ENCODE peak calls at places on chromosomes 16 and 17, in four cellular contexts. B is T1000, I is pulmonary artery endothelial cell, O is substantia nigra. J is an unnamed sample.

GRCh38 chr17:50272246-50272645 is 2.0 kb upstream of the TMEM92 start:
- DNase-seq in O (no peak), B (no peak), I (no peak), J (no peak)

GRCh38 chr16:88770459-88771293 is 14.3 kb downstream of the PIEZO1 start:
- DNase-seq in B (peak), I (no peak), O (no peak), J (no peak)

GRCh38 chr17:78839173-78839761 is 1.3 kb downstream of the USP36 start:
- DNase-seq in I (no peak), B (no peak), O (no peak), J (no peak)

GRCh38 chr17:40025559-40025958 is 10.3 kb downstream of the CSF3 start:
- DNase-seq in I (no peak), O (no peak), B (no peak), J (no peak)

GRCh38 chr17:27974531-27975145 is 67.8 kb upstream of the NLK start:
- DNase-seq in O (no peak), B (no peak), I (no peak), J (no peak)

GRCh38 chr17:33981713-33982601 is 273.1 kb upstream of the CCL2 start:
- DNase-seq in B (no peak), O (no peak), I (no peak), J (no peak)

GRCh38 chr16:65757064-65757463 is 609.4 kb upstream of the CDH5 start:
- DNase-seq in B (no peak), O (no peak), I (no peak), J (no peak)

GRCh38 chr16:22624038-22624656 is 113.5 kb downstream of the NPIPB5 start:
- DNase-seq in I (no peak), B (no peak), O (no peak), J (no peak)

GRCh38 chr17:77770331-77771105 is 188.0 kb upstream of the TNRC6C start:
- DNase-seq in O (no peak), I (no peak), B (no peak), J (no peak)

GRCh38 chr17:19285218-19285900 is 48.2 kb downstream of the EPN2 start:
- DNase-seq in O (no peak), I (no peak), B (no peak), J (no peak)

GRCh38 chr17:68356520-68356919 is 65.2 kb downstream of the ARSG start:
- DNase-seq in O (no peak), I (no peak), B (no peak), J (no peak)

GRCh38 chr17:78997231-78997741 is 12.3 kb downstream of the CANT1 start:
- DNase-seq in B (no peak), O (no peak), I (no peak), J (no peak)

GRCh38 chr16:54657709-54658102 is 273.0 kb upstream of the IRX5 start:
- DNase-seq in B (no peak), I (no peak), O (no peak), J (no peak)

GRCh38 chr17:3972281-3972731 is 8.1 kb upstream of the ATP2A3 start:
- DNase-seq in O (no peak), I (no peak), B (no peak), J (no peak)

GRCh38 chr17:79622776-79623175 is 11.9 kb upstream of the RBFOX3 start:
- DNase-seq in B (no peak), O (no peak), I (no peak), J (no peak)

GRCh38 chr17:61482467-61482866 is 30.2 kb downstream of the TBX4 start:
- DNase-seq in O (no peak), B (no peak), I (no peak), J (no peak)

GRCh38 chr17:63140255-63140654 is 174.2 kb downstream of the TANC2 start:
- DNase-seq in O (no peak), I (no peak), B (no peak), J (no peak)

GRCh38 chr17:44147812-44148211 is 6.1 kb downstream of the HROB start:
- DNase-seq in O (no peak), B (no peak), I (no peak), J (no peak)

GRCh38 chr16:86952769-86953168 is 364.4 kb downstream of the C16orf95 start:
- DNase-seq in B (no peak), I (no peak), O (no peak), J (no peak)

GRCh38 chr17:38908676-38909181 is 16.7 kb upstream of the LASP1NB start:
- DNase-seq in O (no peak), B (no peak), I (no peak), J (no peak)

J was measured in occipital lobe.